ENCODE peak calls at places on chromosomes 11 and 22, in eight cellular contexts. N is right lobe of liver, K is dorsolateral prefrontal cortex, G is GM23338, L is B cell, J is PC-3, W is IMR-90, R is DND-41. X is an unnamed sample.
A peak's percentile ranks its signal among the peaks of the same experiment; 100 is the strongest.

GRCh38 chr11:109236696-109237095 is 185.3 kb upstream of the C11orf87 start:
- DNase-seq in N (no peak), K (no peak), G (no peak), L (no peak), J (no peak), W (no peak), R (no peak), X (no peak)

GRCh38 chr11:47916361-47916841 is 64.0 kb upstream of the PTPRJ start:
- DNase-seq in N (no peak), K (no peak), G (no peak), L (no peak), J (no peak), W (no peak), R (no peak), X (no peak)

GRCh38 chr11:1896468-1896867 is 4.8 kb upstream of the PRR33 start:
- DNase-seq in N (no peak), K (no peak), G (no peak), L (no peak), J (no peak), W (no peak), R (no peak), X (no peak)

GRCh38 chr22:49632199-49633009 is 195.3 kb downstream of the BRD1 start:
- DNase-seq in N (peak; percentile 68), K (peak; percentile 67), G (no peak), L (no peak), J (peak; percentile 73), W (peak; percentile 28), R (no peak), X (peak; percentile 35)

GRCh38 chr11:15988693-15989231 is 367.6 kb downstream of the SOX6 start:
- DNase-seq in N (no peak), K (no peak), G (peak; percentile 85), L (no peak), J (no peak), W (no peak), R (no peak), X (no peak)

GRCh38 chr22:28016781-28017557 is 97.9 kb upstream of the PITPNB start:
- DNase-seq in N (peak; percentile 48), K (no peak), G (no peak), L (no peak), J (no peak), W (no peak), R (no peak), X (no peak)

GRCh38 chr11:125762445-125762844 is 16.2 kb downstream of the PATE2 start:
- DNase-seq in N (no peak), K (no peak), G (no peak), L (no peak), J (no peak), W (no peak), R (no peak), X (no peak)

GRCh38 chr11:132312616-132313210 is 942.3 kb downstream of the NTM start:
- DNase-seq in N (no peak), K (no peak), G (peak; percentile 83), L (no peak), J (no peak), W (peak; percentile 46), R (peak; percentile 5), X (peak; percentile 4)

GRCh38 chr22:38981659-38982007 is 514 bp upstream of the APOBEC3B start:
- DNase-seq in N (peak; percentile 52), K (no peak), G (no peak), L (no peak), J (no peak), W (no peak), R (no peak), X (no peak)

GRCh38 chr22:20953668-20954500 is 13.2 kb upstream of the AIFM3 start:
- DNase-seq in N (no peak), K (no peak), G (no peak), L (no peak), J (no peak), W (peak; percentile 47), R (no peak), X (no peak)

GRCh38 chr22:41862530-41863266 is 29.8 kb downstream of the SREBF2 start:
- DNase-seq in N (no peak), K (no peak), G (no peak), L (peak; percentile 52), J (no peak), W (peak; percentile 25), R (no peak), X (peak; percentile 80)

GRCh38 chr22:41856484-41856883 is 23.6 kb downstream of the SREBF2 start:
- DNase-seq in N (no peak), K (no peak), G (no peak), L (no peak), J (no peak), W (no peak), R (no peak), X (no peak)

GRCh38 chr22:41857860-41858199 is 24.9 kb downstream of the SREBF2 start:
- DNase-seq in N (no peak), K (no peak), G (no peak), L (no peak), J (no peak), W (no peak), R (no peak), X (no peak)

GRCh38 chr22:41862160-41862529 is 29.2 kb downstream of the SREBF2 start:
- DNase-seq in N (no peak), K (peak; percentile 16), G (no peak), L (peak; percentile 69), J (no peak), W (peak; percentile 23), R (no peak), X (peak; percentile 75)

GRCh38 chr22:41857160-41857859 is 24.4 kb downstream of the SREBF2 start:
- DNase-seq in N (no peak), K (peak; percentile 13), G (peak; percentile 91), L (peak; percentile 64), J (peak; percentile 87), W (peak; percentile 72), R (peak; percentile 61), X (peak; percentile 91)
- TF ChIP-seq CTCF in N (peak; percentile 40), K (peak; percentile 40), G (peak; percentile 77), L (peak; percentile 78), J (peak; percentile 77), W (peak; percentile 60), R (peak; percentile 72), X (peak; percentile 91)

DNA sequence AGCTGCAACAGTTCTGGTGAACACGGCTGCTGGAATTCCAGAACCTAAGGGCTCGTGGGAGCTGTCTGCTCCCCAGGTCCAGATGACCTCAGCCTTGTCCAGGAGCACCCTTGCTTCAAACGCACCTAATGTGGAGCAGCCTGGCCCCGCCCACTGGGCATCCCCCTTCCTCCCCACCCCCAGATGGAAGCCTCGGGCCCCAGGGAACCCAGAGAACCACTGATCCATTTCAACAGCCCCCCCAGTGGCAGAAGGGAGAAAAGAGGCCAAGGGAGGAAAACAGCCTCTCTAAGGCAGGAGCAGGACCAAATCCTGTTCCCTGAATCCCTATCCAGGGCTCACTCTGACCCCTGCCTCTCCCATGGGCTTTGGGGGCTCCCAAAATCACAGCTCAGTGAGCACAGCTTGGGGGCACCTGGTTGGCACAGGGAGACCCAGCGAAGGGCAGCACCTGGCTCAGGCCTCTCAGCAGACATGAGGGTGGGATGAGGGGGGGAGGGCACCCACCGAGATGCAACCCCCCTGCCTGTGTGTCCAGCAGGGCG is 1.2 kb downstream of the CYTH4 start:
- DNase-seq in N (no peak), K (no peak), G (peak; percentile 71), L (no peak), J (no peak), W (no peak), R (no peak), X (peak; percentile 68)
- TF ChIP-seq CTCF in N (no peak), K (no peak), G (peak; percentile 62), L (peak; percentile 51), J (no peak), W (peak; percentile 38), R (no peak), X (no peak)

GRCh38 chr11:64558869-64559268 is 32.2 kb upstream of the SLC22A12 start:
- DNase-seq in N (peak; percentile 31), K (no peak), G (no peak), L (no peak), J (no peak), W (no peak), R (no peak), X (no peak)

GRCh38 chr11:64559351-64560138 is 31.5 kb upstream of the SLC22A12 start:
- DNase-seq in N (peak; percentile 20), K (no peak), G (peak; percentile 64), L (no peak), J (no peak), W (no peak), R (no peak), X (no peak)

GRCh38 chr11:64560941-64561340 is 30.1 kb upstream of the SLC22A12 start:
- DNase-seq in N (peak; percentile 40), K (no peak), G (no peak), L (no peak), J (no peak), W (no peak), R (no peak), X (no peak)

GRCh38 chr11:64561984-64562722 is 28.9 kb upstream of the SLC22A12 start:
- DNase-seq in N (peak; percentile 44), K (no peak), G (no peak), L (no peak), J (no peak), W (no peak), R (no peak), X (no peak)

DNA sequence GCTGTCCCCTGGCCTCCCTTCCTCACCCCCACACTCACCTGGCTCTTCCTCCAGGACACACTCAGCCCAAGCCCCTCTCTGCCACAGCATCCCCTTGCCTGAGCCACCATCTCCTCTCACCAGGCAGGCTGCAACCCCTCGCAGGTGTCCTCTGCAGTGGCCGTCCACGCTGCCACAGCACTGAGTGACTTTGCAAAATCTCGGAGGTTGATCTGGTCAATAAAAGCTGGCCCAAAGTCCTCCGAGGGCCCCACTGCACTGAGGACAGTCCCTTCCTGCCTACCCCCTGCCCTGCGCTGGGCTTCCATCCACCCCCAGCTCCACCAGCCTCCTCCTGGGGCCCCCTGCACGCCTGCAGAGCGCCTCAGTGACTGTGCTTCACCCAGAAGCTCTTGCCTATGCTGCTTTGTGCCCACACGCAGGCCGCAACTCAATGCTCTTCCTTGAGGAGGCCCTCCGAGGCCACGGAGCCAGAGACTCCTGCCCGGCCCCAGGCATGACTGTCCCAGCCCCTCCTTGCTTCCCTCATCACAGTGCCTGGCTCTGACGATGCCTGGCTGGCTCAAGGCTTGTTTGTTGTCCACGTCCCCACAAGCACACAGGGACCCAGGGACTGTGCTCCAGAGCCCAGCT is 30.8 kb upstream of the SLC22A12 start:
- DNase-seq in N (peak; percentile 31), K (no peak), G (no peak), L (no peak), J (no peak), W (no peak), R (no peak), X (no peak)
- TF ChIP-seq CTCF in N (no peak), K (no peak), G (no peak), L (no peak), J (no peak), W (no peak), R (no peak), X (no peak)

DNA sequence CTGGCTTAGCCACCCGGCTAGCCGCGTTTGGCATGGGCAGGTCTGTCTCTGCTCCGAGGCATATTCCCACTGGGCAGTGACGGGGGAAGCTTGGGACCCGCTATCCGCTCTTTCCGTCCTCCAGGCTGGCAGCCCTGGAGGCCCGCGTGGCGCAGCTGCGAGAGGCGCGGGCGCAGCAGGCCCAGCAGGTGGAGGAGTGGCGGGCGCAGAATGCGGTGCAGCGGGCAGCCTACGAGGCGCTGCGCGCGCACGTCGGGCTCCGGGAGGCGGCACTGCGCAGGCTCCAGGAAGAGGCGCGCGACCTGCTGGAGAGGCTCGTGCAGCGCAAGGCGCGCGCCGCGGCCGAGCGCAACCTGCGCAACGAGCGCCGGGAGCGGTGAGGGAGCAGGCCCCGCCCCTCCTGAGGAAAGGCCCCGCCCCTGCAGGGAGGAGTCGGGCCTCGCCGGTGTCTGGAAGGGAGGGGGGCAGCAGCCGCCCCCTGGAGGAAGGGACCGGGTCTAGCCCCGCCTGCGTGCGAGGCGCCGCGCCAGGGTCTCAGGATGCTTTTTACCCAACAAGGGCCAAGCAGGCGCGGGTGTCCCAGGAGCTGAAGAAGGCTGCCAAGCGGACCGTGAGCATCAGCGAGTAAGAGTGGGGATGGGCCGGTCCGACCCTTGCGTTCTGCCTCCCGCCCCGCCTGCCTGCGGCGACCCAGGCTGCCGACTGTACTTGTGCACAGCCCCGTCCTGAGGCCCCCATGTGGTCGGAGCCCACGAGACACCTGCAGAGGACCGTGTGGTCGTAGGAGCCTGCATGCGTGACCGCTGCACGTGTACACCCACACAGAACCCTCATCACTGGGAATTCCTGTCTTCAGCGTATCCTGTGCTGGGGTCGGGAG is 7.9 kb downstream of the ATG16L2 start:
- DNase-seq in N (peak; percentile 93), K (peak; percentile 88), G (peak; percentile 96), L (peak; percentile 87), J (peak; percentile 95), W (peak; percentile 84), R (no peak), X (peak; percentile 80)
- TF ChIP-seq CTCF in N (peak; percentile 15), K (no peak), G (peak; percentile 34), L (peak; percentile 52), J (no peak), W (peak; percentile 24), R (peak; percentile 8), X (no peak)

X was measured in activated CD8-positive, alpha-beta T cell treated with anti-CD3 and anti-CD28 coated beads for 36 hours.